ENCODE peak calls at places on chromosomes 11 and 22, in four cellular contexts. One of them, this sample, is unnamed. For H3K9me3 and H3K27me3, the result is how much of the 10 kb centered on the place peaks cover.

GRCh38 chr11:68138256-68138655 is 17.1 kb upstream of the CHKA start:
- DNase-seq in sigmoid colon: no peak
- DNase-seq in cardiac muscle cell: no peak
- DNase-seq in mammary epithelial cell: no peak
- DNase-seq in this sample: peak

GRCh38 chr11:59822989-59823566 is 12.5 kb upstream of the MRPL16 start:
- DNase-seq in mammary epithelial cell: peak
- DNase-seq in sigmoid colon: no peak
- DNase-seq in cardiac muscle cell: peak
- DNase-seq in this sample: no peak

GRCh38 chr11:89182773-89183172 is 5.1 kb downstream of the TYR start:
- DNase-seq in sigmoid colon: no peak
- DNase-seq in cardiac muscle cell: no peak
- DNase-seq in mammary epithelial cell: no peak
- DNase-seq in this sample: no peak

GRCh38 chr22:32997295-32997694 is 60.9 kb downstream of the SYN3 start:
- DNase-seq in cardiac muscle cell: no peak
- DNase-seq in sigmoid colon: no peak
- DNase-seq in mammary epithelial cell: no peak
- DNase-seq in this sample: no peak

GRCh38 chr11:59680287-59681154 is 11.7 kb upstream of the PATL1 start:
- DNase-seq in sigmoid colon: peak
- DNase-seq in cardiac muscle cell: peak
- DNase-seq in mammary epithelial cell: peak
- DNase-seq in this sample: peak

GRCh38 chr11:114285599-114285998 is 10.6 kb upstream of the NNMT start:
- DNase-seq in mammary epithelial cell: no peak
- DNase-seq in sigmoid colon: no peak
- DNase-seq in cardiac muscle cell: no peak
- DNase-seq in this sample: no peak

GRCh38 chr11:121129362-121130340 is 28.6 kb downstream of the TECTA start:
- DNase-seq in mammary epithelial cell: no peak
- DNase-seq in cardiac muscle cell: no peak
- DNase-seq in sigmoid colon: no peak
- DNase-seq in this sample: no peak

GRCh38 chr11:92482502-92482901 is 257.9 kb downstream of the FAT3 start:
- DNase-seq in cardiac muscle cell: no peak
- DNase-seq in sigmoid colon: no peak
- DNase-seq in mammary epithelial cell: no peak
- DNase-seq in this sample: no peak

GRCh38 chr11:36447947-36448346 is 62.1 kb downstream of the TRAF6 start:
- DNase-seq in sigmoid colon: no peak
- DNase-seq in mammary epithelial cell: peak
- DNase-seq in cardiac muscle cell: no peak
- DNase-seq in this sample: peak

GRCh38 chr11:80155412-80156017 is 714.7 kb upstream of the TENM4 start:
- DNase-seq in cardiac muscle cell: peak
- DNase-seq in sigmoid colon: no peak
- DNase-seq in mammary epithelial cell: peak
- DNase-seq in this sample: no peak

GRCh38 chr11:67375320-67376021 is 2.1 kb upstream of the CLCF1 start:
- DNase-seq in sigmoid colon: no peak
- DNase-seq in mammary epithelial cell: no peak
- DNase-seq in cardiac muscle cell: no peak
- DNase-seq in this sample: no peak

GRCh38 chr11:60376601-60377000 is 1.7 kb upstream of the MS4A7 start:
- DNase-seq in cardiac muscle cell: no peak
- DNase-seq in mammary epithelial cell: no peak
- DNase-seq in sigmoid colon: no peak
- DNase-seq in this sample: no peak

GRCh38 chr11:35330924-35331323 is 88.4 kb downstream of the SLC1A2 start:
- DNase-seq in sigmoid colon: no peak
- DNase-seq in mammary epithelial cell: no peak
- DNase-seq in cardiac muscle cell: no peak
- DNase-seq in this sample: no peak

GRCh38 chr11:2208691-2209369 is 37.2 kb upstream of the TH start:
- DNase-seq in mammary epithelial cell: peak
- DNase-seq in cardiac muscle cell: no peak
- DNase-seq in sigmoid colon: peak
- DNase-seq in this sample: peak

GRCh38 chr11:14902650-14903350 is 10.8 kb upstream of the CYP2R1 start:
- DNase-seq in cardiac muscle cell: no peak
- DNase-seq in mammary epithelial cell: peak
- DNase-seq in sigmoid colon: no peak
- DNase-seq in this sample: no peak

GRCh38 chr11:96520939-96521338 is 131.1 kb downstream of the JRKL start:
- DNase-seq in cardiac muscle cell: no peak
- DNase-seq in sigmoid colon: no peak
- DNase-seq in mammary epithelial cell: no peak
- DNase-seq in this sample: no peak

GRCh38 chr11:126363706-126364245 is 8.3 kb downstream of the ST3GAL4 start:
- DNase-seq in sigmoid colon: peak
- DNase-seq in mammary epithelial cell: no peak
- DNase-seq in cardiac muscle cell: no peak
- DNase-seq in this sample: no peak

GRCh38 chr22:27580311-27580897 is 221.2 kb downstream of the MN1 start:
- DNase-seq in sigmoid colon: no peak
- DNase-seq in cardiac muscle cell: no peak
- DNase-seq in mammary epithelial cell: no peak
- DNase-seq in this sample: no peak

GRCh38 chr22:49400136-49400865 is 427.4 kb downstream of the BRD1 start:
- DNase-seq in cardiac muscle cell: no peak
- DNase-seq in sigmoid colon: peak
- DNase-seq in mammary epithelial cell: no peak
- DNase-seq in this sample: no peak

GRCh38 chr22:27424319-27424718 is 377.2 kb downstream of the MN1 start:
- DNase-seq in cardiac muscle cell: no peak
- DNase-seq in sigmoid colon: no peak
- DNase-seq in mammary epithelial cell: peak
- DNase-seq in this sample: no peak

GRCh38 chr22:19290400-19291217 is 910 bp downstream of the CLTCL1 start:
- DNase-seq in mammary epithelial cell: no peak
- DNase-seq in cardiac muscle cell: peak
- DNase-seq in sigmoid colon: no peak
- DNase-seq in this sample: no peak

GRCh38 chr22:50314455-50315288 is 7.2 kb upstream of the PLXNB2 start:
- DNase-seq in sigmoid colon: no peak
- DNase-seq in mammary epithelial cell: no peak
- DNase-seq in cardiac muscle cell: peak
- DNase-seq in this sample: no peak

GRCh38 chr11:383431-383830 is 10.6 kb upstream of the PKP3 start:
- DNase-seq in mammary epithelial cell: no peak
- DNase-seq in cardiac muscle cell: no peak
- DNase-seq in sigmoid colon: no peak
- DNase-seq in this sample: no peak

GRCh38 chr11:133713844-133714243 is 131.5 kb downstream of the SPATA19 start:
- DNase-seq in mammary epithelial cell: no peak
- DNase-seq in sigmoid colon: no peak
- DNase-seq in cardiac muscle cell: no peak
- DNase-seq in this sample: no peak

GRCh38 chr22:27348634-27349033 is 452.9 kb downstream of the MN1 start:
- DNase-seq in mammary epithelial cell: peak
- DNase-seq in sigmoid colon: no peak
- DNase-seq in cardiac muscle cell: no peak
- DNase-seq in this sample: no peak

GRCh38 chr11:11701070-11701469 is 79.3 kb upstream of the GALNT18 start:
- DNase-seq in mammary epithelial cell: peak
- DNase-seq in sigmoid colon: no peak
- DNase-seq in cardiac muscle cell: no peak
- DNase-seq in this sample: no peak

GRCh38 chr11:3162410-3163240 is 2.5 kb downstream of the OSBPL5 start:
- DNase-seq in sigmoid colon: no peak
- DNase-seq in mammary epithelial cell: no peak
- DNase-seq in cardiac muscle cell: no peak
- DNase-seq in this sample: no peak

GRCh38 chr11:96008161-96008560 is 84.3 kb upstream of the MTMR2 start:
- DNase-seq in cardiac muscle cell: no peak
- DNase-seq in sigmoid colon: no peak
- DNase-seq in mammary epithelial cell: no peak
- DNase-seq in this sample: no peak

GRCh38 chr11:11265994-11266606 is 87.0 kb downstream of the CSNK2A3 start:
- DNase-seq in mammary epithelial cell: peak
- DNase-seq in sigmoid colon: no peak
- DNase-seq in cardiac muscle cell: peak
- DNase-seq in this sample: peak

GRCh38 chr11:62108017-62108750 is 15.6 kb upstream of the INCENP start:
- DNase-seq in sigmoid colon: no peak
- DNase-seq in mammary epithelial cell: peak
- DNase-seq in cardiac muscle cell: peak
- DNase-seq in this sample: peak

GRCh38 chr22:42791721-42792452 is 65.2 kb downstream of the ARFGAP3 start:
- DNase-seq in sigmoid colon: peak
- DNase-seq in cardiac muscle cell: no peak
- DNase-seq in mammary epithelial cell: no peak
- DNase-seq in this sample: no peak

GRCh38 chr11:70862093-70862492 is 390.3 kb downstream of the SHANK2 start:
- DNase-seq in sigmoid colon: no peak
- DNase-seq in cardiac muscle cell: no peak
- DNase-seq in mammary epithelial cell: no peak
- DNase-seq in this sample: no peak

GRCh38 chr11:70859180-70859579 is 393.2 kb downstream of the SHANK2 start:
- DNase-seq in mammary epithelial cell: no peak
- DNase-seq in sigmoid colon: no peak
- DNase-seq in cardiac muscle cell: no peak
- DNase-seq in this sample: no peak

GRCh38 chr11:70860855-70861254 is 391.5 kb downstream of the SHANK2 start:
- DNase-seq in cardiac muscle cell: no peak
- DNase-seq in mammary epithelial cell: no peak
- DNase-seq in sigmoid colon: no peak
- DNase-seq in this sample: no peak

GRCh38 chr11:70863186-70863585 is 389.2 kb downstream of the SHANK2 start:
- DNase-seq in mammary epithelial cell: no peak
- DNase-seq in sigmoid colon: no peak
- DNase-seq in cardiac muscle cell: no peak
- DNase-seq in this sample: no peak

GRCh38 chr11:70861534-70861933 is 390.8 kb downstream of the SHANK2 start:
- DNase-seq in sigmoid colon: no peak
- DNase-seq in mammary epithelial cell: no peak
- DNase-seq in cardiac muscle cell: no peak
- DNase-seq in this sample: no peak
- H3K9me3 ChIP-seq in sigmoid colon: under half
- H3K9me3 ChIP-seq in mammary epithelial cell: under half
- H3K9me3 ChIP-seq in cardiac muscle cell: under half
- H3K9me3 ChIP-seq in this sample: under half

DNA sequence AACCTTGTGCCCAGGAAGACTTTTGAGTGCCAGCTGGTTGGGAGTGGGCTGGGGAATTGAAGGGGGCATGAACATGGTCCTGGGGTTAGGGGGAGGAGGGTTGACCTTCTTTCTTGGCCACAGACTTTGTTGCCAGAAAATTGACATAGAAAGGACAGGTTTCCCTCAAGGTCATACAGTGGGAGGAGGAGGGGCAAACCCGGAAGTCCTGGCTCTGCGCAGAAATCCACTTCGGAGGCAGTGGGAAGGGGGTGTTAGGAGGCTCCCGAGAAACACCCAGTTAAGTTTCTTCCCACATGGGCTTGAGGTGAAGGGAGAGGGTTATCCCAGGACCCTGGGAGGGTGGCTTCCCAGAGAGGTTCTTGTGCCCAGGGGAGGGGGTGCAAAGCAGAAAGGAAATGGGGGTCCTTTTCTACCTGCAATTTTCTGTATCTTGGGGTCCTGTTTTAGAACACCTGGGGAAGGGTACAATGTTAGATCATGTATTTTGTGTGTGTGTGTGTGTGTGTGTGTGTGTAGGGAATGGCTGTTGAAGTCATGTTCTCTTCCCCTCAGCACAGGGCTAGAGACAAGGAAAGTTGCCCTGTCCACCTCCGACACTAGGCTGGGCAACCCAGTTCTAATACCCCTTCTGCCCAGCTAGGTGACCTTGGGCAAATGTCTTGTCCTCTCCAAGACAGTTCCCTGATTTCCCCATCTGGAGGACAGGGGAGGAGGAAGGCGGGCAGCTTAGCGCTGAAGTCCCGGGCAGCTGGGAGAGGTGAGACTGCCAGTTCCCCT is 1.1 kb downstream of the PVALB start:
- DNase-seq in cardiac muscle cell: no peak
- DNase-seq in sigmoid colon: no peak
- DNase-seq in mammary epithelial cell: no peak
- DNase-seq in this sample: no peak
- H3K27me3 ChIP-seq in cardiac muscle cell: half or more
- H3K27me3 ChIP-seq in sigmoid colon: half or more
- H3K27me3 ChIP-seq in mammary epithelial cell: under half
- H3K27me3 ChIP-seq in this sample: under half

DNA sequence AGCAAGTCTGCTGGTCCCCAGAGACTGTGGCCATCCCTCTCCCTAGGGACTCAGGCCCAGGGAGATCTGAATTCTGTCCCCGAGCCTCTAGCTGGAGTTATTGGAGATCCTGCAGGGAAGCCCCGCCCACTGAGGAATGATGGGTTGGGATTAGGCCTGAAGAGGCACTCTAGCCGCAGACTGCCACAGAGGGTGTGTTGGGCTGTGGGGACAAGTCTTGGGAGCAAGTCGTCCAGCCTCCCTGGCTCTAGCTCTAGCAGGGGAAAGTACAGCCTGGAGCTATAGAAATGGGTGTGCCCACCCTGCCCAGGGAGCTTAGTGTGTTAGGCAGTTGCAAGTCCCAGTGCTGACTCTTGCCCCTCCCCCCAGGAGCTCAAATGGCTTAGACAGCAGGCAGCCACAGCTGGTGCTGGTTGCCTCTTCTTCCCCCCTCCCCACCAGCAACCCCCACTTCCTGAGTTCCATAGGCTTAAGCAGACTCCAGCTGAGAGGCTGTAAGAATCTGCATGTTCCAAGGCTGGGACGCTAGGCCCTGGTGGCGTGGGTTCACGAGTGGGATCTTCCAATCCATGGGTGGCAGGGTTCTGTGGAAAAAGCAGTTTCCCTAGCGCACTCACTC is 61.3 kb downstream of the GUCY1A2 start:
- DNase-seq in mammary epithelial cell: no peak
- DNase-seq in cardiac muscle cell: no peak
- DNase-seq in sigmoid colon: no peak
- DNase-seq in this sample: no peak
- H3K9me3 ChIP-seq in mammary epithelial cell: under half
- H3K9me3 ChIP-seq in cardiac muscle cell: under half
- H3K9me3 ChIP-seq in sigmoid colon: under half
- H3K9me3 ChIP-seq in this sample: under half

GRCh38 chr22:22406445-22406844 is 102.1 kb downstream of the ZNF280B start:
- DNase-seq in cardiac muscle cell: no peak
- DNase-seq in mammary epithelial cell: no peak
- DNase-seq in sigmoid colon: no peak
- DNase-seq in this sample: no peak

GRCh38 chr22:22408731-22409696 is 99.5 kb downstream of the ZNF280B start:
- DNase-seq in sigmoid colon: no peak
- DNase-seq in mammary epithelial cell: peak
- DNase-seq in cardiac muscle cell: no peak
- DNase-seq in this sample: no peak

GRCh38 chr22:22408269-22408668 is 100.3 kb downstream of the ZNF280B start:
- DNase-seq in cardiac muscle cell: no peak
- DNase-seq in mammary epithelial cell: no peak
- DNase-seq in sigmoid colon: no peak
- DNase-seq in this sample: no peak

GRCh38 chr22:22404598-22405284 is 103.8 kb downstream of the ZNF280B start:
- DNase-seq in mammary epithelial cell: no peak
- DNase-seq in cardiac muscle cell: no peak
- DNase-seq in sigmoid colon: no peak
- DNase-seq in this sample: no peak

GRCh38 chr22:22407061-22407460 is 101.5 kb downstream of the ZNF280B start:
- DNase-seq in cardiac muscle cell: no peak
- DNase-seq in mammary epithelial cell: no peak
- DNase-seq in sigmoid colon: no peak
- DNase-seq in this sample: no peak
- H3K27me3 ChIP-seq in cardiac muscle cell: under half
- H3K27me3 ChIP-seq in mammary epithelial cell: under half
- H3K27me3 ChIP-seq in sigmoid colon: under half
- H3K27me3 ChIP-seq in this sample: under half

This sample was measured in prostate gland.